ENCODE peak calls at places on chromosomes 16 and 17, in nine cellular contexts. K is ovary, X is A549, Q is suprapubic skin, S is tibial nerve, H is sigmoid colon, B is esophagus muscularis mucosa, J is HepG2, M is H1. W is an unnamed sample.

GRCh38 chr16:3983081-3983520 is 102.6 kb upstream of the CREBBP start:
- DNase-seq in K (peak), S (peak), B (no peak), J (peak), H (peak), M (peak), X (peak), Q (no peak), W (peak)

GRCh38 chr17:10048951-10049350 is 143.9 kb upstream of the RCVRN start:
- DNase-seq in S (no peak), K (no peak), X (no peak), H (no peak), J (peak), B (no peak), M (no peak), Q (no peak), W (no peak)

GRCh38 chr16:83147244-83147643 is 520.5 kb downstream of the CDH13 start:
- DNase-seq in H (no peak), J (no peak), X (no peak), S (no peak), M (no peak), B (no peak), Q (no peak), K (no peak), W (no peak)

GRCh38 chr17:79028496-79029326 is 4.7 kb downstream of the C1QTNF1 start:
- DNase-seq in B (no peak), H (peak), S (no peak), K (no peak), Q (peak), X (no peak), J (peak), M (no peak), W (no peak)

GRCh38 chr17:47676510-47676909 is 17.5 kb upstream of the TBKBP1 start:
- DNase-seq in Q (no peak), J (no peak), K (no peak), S (no peak), X (no peak), B (no peak), H (no peak), M (no peak), W (no peak)

GRCh38 chr16:50699345-50700159 is 6.1 kb downstream of the NOD2 start:
- DNase-seq in X (no peak), K (no peak), Q (no peak), M (no peak), S (no peak), H (no peak), J (peak), B (no peak), W (no peak)

GRCh38 chr17:78013683-78014467 is 55.4 kb downstream of the TNRC6C start:
- DNase-seq in X (peak), Q (no peak), S (peak), M (peak), K (peak), B (no peak), H (peak), J (peak), W (peak)

GRCh38 chr16:53545433-53545832 is 42.4 kb upstream of the AKTIP start:
- DNase-seq in J (peak), Q (no peak), M (no peak), K (no peak), S (no peak), X (no peak), B (no peak), H (no peak), W (no peak)

GRCh38 chr16:85234310-85235235 is 122.3 kb upstream of the CIBAR2 start:
- DNase-seq in B (no peak), X (peak), H (peak), M (peak), K (peak), Q (no peak), J (peak), S (peak), W (peak)

GRCh38 chr17:47989159-47989558 is 18.2 kb downstream of the CDK5RAP3 start:
- DNase-seq in B (no peak), J (no peak), Q (no peak), X (no peak), H (no peak), S (no peak), M (no peak), K (no peak), W (no peak)

GRCh38 chr17:62626719-62627218 is 701 bp upstream of the MRC2 start:
- DNase-seq in J (peak), H (peak), B (no peak), S (peak), X (peak), Q (no peak), M (no peak), K (peak), W (no peak)

GRCh38 chr17:9959377-9959981 is 54.4 kb upstream of the RCVRN start:
- DNase-seq in S (no peak), K (peak), M (peak), B (no peak), H (no peak), Q (no peak), X (peak), J (peak), W (no peak)

GRCh38 chr16:17572145-17572544 is 101.4 kb upstream of the XYLT1 start:
- DNase-seq in Q (no peak), J (no peak), X (no peak), M (no peak), K (no peak), H (no peak), S (no peak), B (no peak), W (no peak)

GRCh38 chr16:50152386-50152806 is 710 bp upstream of the TENT4B start:
- DNase-seq in J (no peak), S (no peak), H (peak), Q (peak), M (peak), X (no peak), K (no peak), B (no peak), W (peak)

GRCh38 chr17:48054238-48055185 is 6.4 kb downstream of the NFE2L1 start:
- DNase-seq in X (no peak), Q (no peak), J (no peak), B (no peak), S (peak), H (peak), M (peak), K (peak), W (peak)

DNA sequence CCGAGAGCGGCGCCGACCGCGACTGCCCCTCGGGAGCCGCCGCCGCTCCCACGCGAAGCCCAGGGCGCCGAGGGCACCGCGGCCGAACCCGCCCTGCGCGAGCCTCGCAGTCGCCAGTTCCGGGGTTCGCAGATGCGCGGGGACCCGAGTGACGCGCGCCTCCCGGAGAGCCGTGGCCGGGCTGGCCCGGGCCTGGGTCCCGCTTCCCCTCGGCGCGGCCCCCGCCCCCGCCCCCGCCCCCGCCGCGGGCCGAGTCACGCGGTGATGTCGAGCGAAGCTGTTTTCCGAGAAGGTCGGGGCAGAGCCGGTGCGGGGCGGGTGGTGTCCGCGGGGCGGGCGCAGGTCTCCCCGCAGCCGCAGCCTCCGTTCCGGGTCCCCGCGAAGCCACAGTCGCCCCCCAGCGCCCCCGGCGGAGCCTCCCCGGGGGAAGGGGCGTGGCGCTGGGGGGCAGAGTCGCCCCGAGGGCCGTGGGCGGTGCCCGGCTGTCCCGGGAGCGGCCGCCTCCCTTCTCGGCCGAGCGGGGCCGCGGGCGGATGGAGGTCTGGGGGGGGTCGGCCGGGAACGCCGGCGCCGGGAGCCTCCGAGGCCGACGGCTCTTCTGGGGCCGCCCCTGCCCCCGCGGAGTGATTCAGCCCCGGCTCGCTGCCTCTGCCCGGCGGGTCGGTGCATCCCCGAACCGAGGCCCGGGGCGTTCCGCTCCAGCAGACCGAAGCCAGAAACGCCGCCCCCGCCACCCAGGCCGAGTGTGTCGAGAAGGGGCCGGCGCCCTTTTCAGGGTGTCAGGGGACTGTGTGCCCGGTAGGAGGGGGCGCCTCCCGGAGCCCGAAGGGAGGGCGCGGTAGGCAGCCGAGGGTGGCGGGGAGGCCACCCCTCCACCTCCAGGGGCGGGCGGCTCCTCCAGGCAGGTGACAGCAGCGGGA is 1.5 kb downstream of the METRNL start:
- DNase-seq in J (no peak), S (no peak), K (no peak), M (no peak), B (no peak), H (no peak), X (no peak), Q (no peak), W (peak)
- H3K27ac ChIP-seq in J (no peak), S (peak), K (peak), M (no peak), B (peak), H (peak), X (peak), Q (peak), W (peak)

DNA sequence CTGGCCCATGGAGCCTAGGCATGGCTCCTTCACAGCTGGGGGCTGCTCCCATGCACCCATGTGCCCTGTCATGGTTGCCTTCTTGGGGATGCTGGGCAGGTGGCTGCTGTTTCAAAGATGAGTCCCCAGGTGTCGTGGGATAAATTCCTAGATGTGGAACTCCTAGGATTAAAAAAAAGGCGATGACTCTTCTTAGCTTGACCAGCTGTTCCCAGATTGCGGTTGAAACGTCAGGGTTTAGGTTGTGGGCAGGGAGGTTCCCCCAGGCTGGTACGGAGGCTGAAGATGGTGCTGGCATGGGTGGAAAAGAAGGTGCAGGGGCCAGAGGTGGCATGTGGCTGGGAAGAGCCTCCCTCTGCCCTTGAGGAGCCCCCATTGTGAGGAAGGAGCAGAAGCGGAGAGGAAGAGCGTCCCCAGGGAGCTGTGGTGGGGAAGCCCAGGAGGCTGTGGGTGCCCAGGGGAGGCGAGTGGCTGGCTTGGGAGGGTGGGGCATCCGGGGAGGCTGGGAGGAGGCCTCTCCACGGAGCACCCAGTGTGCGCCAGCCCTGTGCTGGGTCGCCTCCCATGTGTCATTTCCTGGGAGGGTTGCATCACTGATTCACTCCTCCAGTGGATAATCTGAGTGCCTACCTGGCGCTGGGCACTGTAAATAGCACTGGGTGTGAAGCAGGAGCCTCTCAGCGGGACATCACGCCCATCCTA is 7.5 kb upstream of the KCNJ12 start:
- DNase-seq in H (no peak), S (no peak), Q (no peak), M (no peak), B (no peak), X (no peak), K (no peak), J (no peak), W (no peak)
- TF ChIP-seq EP300 in H (no peak), S (no peak), Q (no peak), M (no peak), B (no peak), X (no peak), K (no peak), J (no peak), W (no peak)

DNA sequence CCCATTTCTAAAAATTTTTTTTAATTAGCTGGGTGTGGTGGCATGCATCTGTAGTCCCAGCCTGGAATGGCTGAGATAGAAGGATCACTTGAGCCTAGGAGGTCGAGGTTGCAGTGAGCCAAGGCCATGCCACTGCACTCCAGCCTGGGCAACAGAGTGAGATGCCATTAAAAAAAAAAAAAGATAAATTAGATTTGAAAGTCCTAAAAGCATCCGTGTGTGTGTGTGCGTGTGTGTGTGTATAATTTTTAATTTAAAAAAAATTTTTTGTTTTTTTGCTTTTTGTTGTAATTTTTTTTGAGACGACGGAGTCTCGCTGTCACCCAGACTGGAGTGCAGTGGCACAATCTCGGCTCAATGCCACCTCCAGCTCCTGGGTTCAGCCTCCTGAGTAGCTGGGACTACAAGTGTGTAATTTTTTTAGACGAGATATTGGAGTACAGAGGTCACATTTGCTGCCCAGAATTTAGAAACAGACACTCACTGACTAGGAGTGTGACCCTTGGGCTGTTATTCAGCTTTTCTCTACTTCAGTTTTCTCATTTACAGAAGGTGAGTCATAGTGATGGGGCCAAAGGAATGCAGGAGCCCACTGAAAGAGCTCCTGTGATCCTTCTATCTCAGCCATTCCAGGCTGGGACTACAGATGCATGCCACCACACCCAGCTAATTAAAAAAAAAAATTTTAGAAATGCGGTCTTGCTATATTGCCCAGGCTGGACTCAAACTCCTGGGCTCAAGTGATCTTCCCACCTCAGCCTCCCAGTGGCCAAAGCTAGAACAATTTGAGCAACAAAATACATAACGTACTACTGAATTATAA is 25.5 kb upstream of the TBX4 start:
- DNase-seq in H (no peak), S (no peak), B (peak), K (no peak), M (no peak), J (peak), X (peak), Q (no peak), W (no peak)
- H3K27ac ChIP-seq in H (no peak), S (no peak), B (no peak), K (no peak), M (no peak), J (peak), X (peak), Q (no peak), W (no peak)

GRCh38 chr17:17400566-17401184 is 76.1 kb upstream of the MED9 start:
- DNase-seq in X (no peak), H (no peak), J (no peak), S (no peak), K (no peak), B (no peak), Q (no peak), M (no peak), W (no peak)

GRCh38 chr17:17398928-17399926 is 77.6 kb upstream of the MED9 start:
- DNase-seq in H (no peak), J (no peak), Q (peak), B (no peak), S (peak), K (no peak), X (no peak), M (no peak), W (no peak)

GRCh38 chr17:17395885-17396284 is 80.9 kb upstream of the MED9 start:
- DNase-seq in S (no peak), B (no peak), H (no peak), X (no peak), Q (no peak), J (no peak), K (no peak), M (no peak), W (no peak)

GRCh38 chr17:17400070-17400469 is 76.7 kb upstream of the MED9 start:
- DNase-seq in X (no peak), S (no peak), J (no peak), K (no peak), M (no peak), Q (no peak), H (no peak), B (no peak), W (no peak)

GRCh38 chr17:17398188-17398927 is 78.4 kb upstream of the MED9 start:
- DNase-seq in Q (peak), M (no peak), K (no peak), S (peak), J (no peak), H (no peak), B (no peak), X (no peak), W (no peak)
- TF ChIP-seq EP300 in Q (no peak), M (no peak), K (no peak), S (no peak), J (no peak), H (no peak), B (no peak), X (no peak), W (no peak)

DNA sequence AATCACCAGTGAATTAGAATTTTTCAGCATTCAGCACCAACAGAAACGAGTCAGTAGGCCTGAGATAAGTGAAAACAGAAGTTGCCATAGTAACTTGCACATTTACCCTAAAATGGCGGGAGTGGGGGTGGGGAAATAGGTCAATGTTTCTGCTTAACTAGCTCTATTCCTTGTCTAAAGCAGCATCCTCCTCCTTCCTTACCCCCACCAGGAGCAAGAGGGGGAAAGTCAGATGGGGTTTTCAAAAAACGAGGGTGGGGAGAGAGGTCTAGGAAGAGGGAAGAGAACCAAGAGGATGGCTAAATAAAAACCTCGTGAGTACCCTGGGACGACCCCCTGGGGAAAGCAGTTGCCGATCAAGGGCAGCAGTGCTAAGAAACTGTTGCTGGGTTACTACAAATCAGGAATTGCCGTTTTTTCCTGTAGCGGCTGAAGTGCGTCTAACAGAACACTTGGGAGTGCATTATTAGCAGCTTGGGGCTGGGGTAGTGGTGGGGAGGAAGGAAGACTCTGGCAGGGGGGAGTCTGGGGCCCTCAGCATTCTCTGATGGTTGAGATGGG is 34.4 kb upstream of the MNT start:
- DNase-seq in X (no peak), J (no peak), M (peak), Q (no peak), B (no peak), K (no peak), S (no peak), H (no peak), W (no peak)
- H3K27ac ChIP-seq in X (no peak), J (no peak), M (peak), Q (no peak), B (no peak), K (no peak), S (no peak), H (no peak), W (no peak)

GRCh38 chr17:16215002-16215272 is 397 bp downstream of the NCOR1 start:
- DNase-seq in X (peak), B (no peak), K (no peak), H (no peak), M (no peak), J (peak), S (no peak), Q (peak), W (peak)
- TF ChIP-seq EP300 in X (no peak), B (no peak), K (no peak), H (no peak), M (no peak), J (no peak), S (no peak), Q (no peak), W (no peak)